ENCODE peak calls at places on chromosomes 3 and 15, in six cellular contexts. B is epithelial cell of esophagus; K is hippocampal formation; U is naive thymus-derived CD8-positive, alpha-beta T cell; Y is stimulated activated CD4-positive, alpha-beta T cell treated with anti-CD3 and anti-CD28 coated beads, Interleukin-2, amount 100 ng/mL, for 48 hours; H is AG20443. O is an unnamed sample.

GRCh38 chr15:67100124-67100791 is 34.9 kb downstream of the SMAD3 start:
- DNase-seq in B (no peak), K (no peak), U (no peak), Y (no peak), H (no peak), O (no peak)

GRCh38 chr3:138434276-138434874 is at the start of gene ESYT3:
- DNase-seq in B (peak), K (no peak), U (no peak), Y (peak), H (peak), O (peak)

GRCh38 chr3:8520816-8521415 is 19.3 kb downstream of the LMCD1 start:
- DNase-seq in B (no peak), K (no peak), U (no peak), Y (no peak), H (no peak), O (no peak)

GRCh38 chr3:73745429-73746247 is 120.9 kb upstream of the PDZRN3 start:
- DNase-seq in B (no peak), K (no peak), U (no peak), Y (no peak), H (no peak), O (no peak)

GRCh38 chr15:40087991-40088928 is 20.4 kb downstream of the BMF start:
- DNase-seq in B (no peak), K (no peak), U (no peak), Y (no peak), H (peak), O (no peak)

GRCh38 chr3:64163755-64164148 is 61.5 kb downstream of the PRICKLE2 start:
- DNase-seq in B (peak), K (no peak), U (no peak), Y (no peak), H (peak), O (no peak)

GRCh38 chr3:155101398-155101797 is 21.3 kb downstream of the MME start:
- DNase-seq in B (no peak), K (no peak), U (no peak), Y (no peak), H (no peak), O (no peak)

GRCh38 chr3:103181175-103181574 is 746.4 kb downstream of the ZPLD1 start:
- DNase-seq in B (peak), K (no peak), U (no peak), Y (no peak), H (no peak), O (no peak)

GRCh38 chr3:154872089-154872488 is 208.0 kb upstream of the MME start:
- DNase-seq in B (no peak), K (no peak), U (no peak), Y (no peak), H (no peak), O (no peak)

GRCh38 chr15:34493001-34493400 is 55.4 kb upstream of the GOLGA8A start:
- DNase-seq in B (no peak), K (no peak), U (no peak), Y (no peak), H (no peak), O (no peak)

GRCh38 chr3:159257954-159258353 is 456.1 kb downstream of the MFSD1 start:
- DNase-seq in B (peak), K (no peak), U (no peak), Y (no peak), H (no peak), O (no peak)

GRCh38 chr3:155497930-155498647 is 204.6 kb upstream of the STRIT1 start:
- DNase-seq in B (peak), K (no peak), U (no peak), Y (no peak), H (peak), O (no peak)

GRCh38 chr15:65028338-65028737 is 1.1 kb downstream of the MTFMT start:
- DNase-seq in B (no peak), K (no peak), U (peak), Y (no peak), H (no peak), O (no peak)

GRCh38 chr3:186824430-186825139 is 17.9 kb upstream of the ADIPOQ start:
- DNase-seq in B (no peak), K (no peak), U (no peak), Y (no peak), H (no peak), O (no peak)

GRCh38 chr15:41080144-41080543 is 35.9 kb downstream of the INO80 start:
- DNase-seq in B (no peak), K (no peak), U (no peak), Y (no peak), H (no peak), O (no peak)

GRCh38 chr3:158788446-158788845 is 13.4 kb upstream of the MFSD1 start:
- DNase-seq in B (no peak), K (no peak), U (no peak), Y (no peak), H (no peak), O (no peak)

GRCh38 chr15:74209997-74210573 is 7.5 kb upstream of the STRA6 start:
- DNase-seq in B (peak), K (no peak), U (no peak), Y (no peak), H (peak), O (no peak)

GRCh38 chr3:142275856-142276255 is 50.5 kb upstream of the GK5 start:
- DNase-seq in B (peak), K (no peak), U (no peak), Y (no peak), H (peak), O (no peak)

GRCh38 chr3:44076221-44076829 is 165.4 kb upstream of the TOPAZ1 start:
- DNase-seq in B (no peak), K (no peak), U (no peak), Y (no peak), H (no peak), O (no peak)

GRCh38 chr15:68082735-68083134 is 28.6 kb downstream of the PIAS1 start:
- DNase-seq in B (no peak), K (no peak), U (no peak), Y (no peak), H (no peak), O (no peak)

GRCh38 chr3:16203031-16203430 is 28.6 kb downstream of the GALNT15 start:
- DNase-seq in B (peak), K (no peak), U (no peak), Y (no peak), H (no peak), O (no peak)

GRCh38 chr3:72613871-72614270 is 234.4 kb downstream of the SHQ1 start:
- DNase-seq in B (no peak), K (no peak), U (no peak), Y (no peak), H (no peak), O (no peak)

GRCh38 chr3:106746286-106746685 is 631.0 kb upstream of the CCDC54 start:
- DNase-seq in B (no peak), K (no peak), U (no peak), Y (no peak), H (no peak), O (no peak)

GRCh38 chr3:69510481-69511031 is 124.7 kb upstream of the FRMD4B start:
- DNase-seq in B (peak), K (no peak), U (no peak), Y (no peak), H (no peak), O (no peak)

GRCh38 chr15:78208887-78209645 is 25.3 kb downstream of the ACSBG1 start:
- DNase-seq in B (peak), K (no peak), U (no peak), Y (no peak), H (peak), O (no peak)

GRCh38 chr3:172659246-172660002 is 51.4 kb downstream of the NCEH1 start:
- DNase-seq in B (peak), K (no peak), U (no peak), Y (no peak), H (no peak), O (no peak)

GRCh38 chr3:83248454-83248853 is 1487.0 kb upstream of the GBE1 start:
- DNase-seq in B (peak), K (no peak), U (no peak), Y (no peak), H (no peak), O (no peak)

O was measured in CD4-positive, alpha-beta memory T cell.